ENCODE peak calls at places on chromosome 21, in four cellular contexts. V is posterior vena cava, X is hepatocyte, M is K562. R is an unnamed sample.
A peak's percentile ranks its signal among the peaks of the same experiment; 100 is the strongest.

GRCh38 chr21:17461014-17461413 is 51.8 kb upstream of the CXADR start:
- DNase-seq in V (no peak), X (peak; percentile 36), M (no peak), R (no peak)

GRCh38 chr21:17911628-17912027 is 92.5 kb upstream of the C21orf91 start:
- DNase-seq in V (no peak), X (no peak), M (no peak), R (no peak)

GRCh38 chr21:43001316-43001715 is 27.0 kb downstream of the PKNOX1 start:
- DNase-seq in V (peak; percentile 43), X (no peak), M (no peak), R (no peak)

GRCh38 chr21:45576838-45577737 is 34.8 kb upstream of the SLC19A1 start:
- DNase-seq in V (peak; percentile 58), X (peak; percentile 2), M (no peak), R (peak; percentile 60)

GRCh38 chr21:39313042-39313456 is 383 bp downstream of the BRWD1 start:
- DNase-seq in V (peak; percentile 85), X (no peak), M (peak; percentile 77), R (no peak)

GRCh38 chr21:44421901-44422840 is 33.1 kb upstream of the LRRC3 start:
- DNase-seq in V (peak; percentile 60), X (no peak), M (no peak), R (peak; percentile 59)

GRCh38 chr21:29649370-29649963 is 290.3 kb downstream of the GRIK1 start:
- DNase-seq in V (no peak), X (no peak), M (peak; percentile 84), R (no peak)

GRCh38 chr21:31509108-31510017 is 150.1 kb upstream of the SOD1 start:
- DNase-seq in V (no peak), X (peak; percentile 57), M (peak; percentile 72), R (no peak)

GRCh38 chr21:15506086-15506485 is 223.7 kb upstream of the USP25 start:
- DNase-seq in V (no peak), X (no peak), M (no peak), R (no peak)

GRCh38 chr21:33403128-33403785 is at the start of gene IFNGR2:
- DNase-seq in V (peak; percentile 85), X (peak; percentile 81), M (peak; percentile 92), R (peak; percentile 79)

GRCh38 chr21:36479415-36480402 is at the start of gene CLDN14:
- DNase-seq in V (no peak), X (peak; percentile 52), M (no peak), R (no peak)

GRCh38 chr21:35059742-35060141 is 10.6 kb upstream of the RUNX1 start:
- DNase-seq in V (no peak), X (no peak), M (no peak), R (no peak)

GRCh38 chr21:41701749-41702148 is 65.1 kb downstream of the RIPK4 start:
- DNase-seq in V (no peak), X (peak; percentile 4), M (no peak), R (no peak)

GRCh38 chr21:15735409-15735808 is 5.6 kb downstream of the USP25 start:
- DNase-seq in V (no peak), X (no peak), M (no peak), R (no peak)

GRCh38 chr21:31682625-31683024 is 23.1 kb downstream of the SOD1 start:
- DNase-seq in V (no peak), X (no peak), M (no peak), R (no peak)

GRCh38 chr21:42040411-42041180 is 30.4 kb upstream of the ZBTB21 start:
- DNase-seq in V (peak; percentile 77), X (peak; percentile 64), M (no peak), R (no peak)

GRCh38 chr21:39803393-39803792 is 58.4 kb downstream of the IGSF5 start:
- DNase-seq in V (no peak), X (no peak), M (no peak), R (no peak)

R was measured in cardiac septum.